ENCODE peak calls at places on chromosomes 7 and 10, in six cellular contexts. S is IMR-90, G is activated T-cell treated with anti-CD3 and anti-CD28 coated beads for 1 hour, Z is GM12865, U is Ammon's horn, L is endothelial cell. B is an unnamed sample.

GRCh38 chr7:134627775-134628153 is 18.9 kb upstream of the BPGM start:
- DNase-seq in S (no peak), G (no peak), Z (no peak), U (no peak), L (no peak), B (no peak)

GRCh38 chr10:62815373-62816111 is 624 bp downstream of the EGR2 start:
- DNase-seq in S (no peak), G (peak), Z (peak), U (no peak), L (no peak), B (no peak)

GRCh38 chr7:117279931-117280525 is 42.8 kb downstream of the WNT2 start:
- DNase-seq in S (peak), G (no peak), Z (no peak), U (no peak), L (no peak), B (no peak)

GRCh38 chr10:100656479-100656878 is 88.9 kb upstream of the PAX2 start:
- DNase-seq in S (no peak), G (no peak), Z (no peak), U (no peak), L (peak), B (no peak)

GRCh38 chr7:47521041-47521795 is 60.7 kb downstream of the TNS3 start:
- DNase-seq in S (no peak), G (no peak), Z (no peak), U (no peak), L (no peak), B (no peak)

GRCh38 chr7:86929293-86930109 is 130.0 kb downstream of the ELAPOR2 start:
- DNase-seq in S (no peak), G (no peak), Z (peak), U (no peak), L (no peak), B (no peak)

GRCh38 chr10:112532053-112532658 is 85.1 kb downstream of the VTI1A start:
- DNase-seq in S (peak), G (no peak), Z (peak), U (no peak), L (no peak), B (no peak)

GRCh38 chr10:85280014-85280413 is 951.6 kb downstream of the CCSER2 start:
- DNase-seq in S (no peak), G (no peak), Z (no peak), U (no peak), L (no peak), B (peak)

GRCh38 chr10:58266826-58267712 is 625 bp downstream of the IPMK start:
- DNase-seq in S (peak), G (peak), Z (peak), U (peak), L (peak), B (no peak)

GRCh38 chr7:139355320-139355719 is 4.4 kb upstream of the LUC7L2 start:
- DNase-seq in S (no peak), G (no peak), Z (no peak), U (no peak), L (no peak), B (no peak)

GRCh38 chr7:79386688-79387422 is 66.6 kb downstream of the MAGI2 start:
- DNase-seq in S (peak), G (no peak), Z (no peak), U (no peak), L (no peak), B (no peak)

GRCh38 chr7:20220824-20221547 is 3.8 kb upstream of the MACC1 start:
- DNase-seq in S (peak), G (no peak), Z (peak), U (no peak), L (no peak), B (no peak)

GRCh38 chr10:87865201-87866025 is 2.0 kb downstream of the PTEN start:
- DNase-seq in S (no peak), G (no peak), Z (peak), U (no peak), L (no peak), B (no peak)

GRCh38 chr10:95260909-95261552 is 29.8 kb downstream of the PDLIM1 start:
- DNase-seq in S (peak), G (no peak), Z (no peak), U (no peak), L (no peak), B (no peak)

GRCh38 chr10:70956029-70956759 is 67.8 kb upstream of the PCBD1 start:
- DNase-seq in S (no peak), G (no peak), Z (peak), U (no peak), L (peak), B (no peak)

GRCh38 chr7:113283861-113284260 is 165.5 kb upstream of the SMIM30 start:
- DNase-seq in S (peak), G (no peak), Z (no peak), U (no peak), L (no peak), B (no peak)